ENCODE peak calls at places on chromosomes 16 and 17, in seven cellular contexts. One of them, this sample, is unnamed.

GRCh38 chr17:6523330-6523729 is 33.0 kb downstream of the PITPNM3 start:
- DNase-seq in A549: peak
- DNase-seq in K562: no peak
- DNase-seq in PC-3: peak
- DNase-seq in lower leg skin: no peak
- DNase-seq in LNCaP clone FGC: no peak
- DNase-seq in AG04450: no peak
- DNase-seq in this sample: no peak

GRCh38 chr17:72053069-72053846 is 67.6 kb upstream of the SOX9 start:
- DNase-seq in A549: no peak
- DNase-seq in K562: no peak
- DNase-seq in PC-3: no peak
- DNase-seq in lower leg skin: no peak
- DNase-seq in LNCaP clone FGC: no peak
- DNase-seq in AG04450: no peak
- DNase-seq in this sample: no peak

GRCh38 chr17:68424861-68425260 is 32.4 kb downstream of the WIPI1 start:
- DNase-seq in A549: no peak
- DNase-seq in K562: no peak
- DNase-seq in PC-3: peak
- DNase-seq in lower leg skin: peak
- DNase-seq in LNCaP clone FGC: no peak
- DNase-seq in AG04450: no peak
- DNase-seq in this sample: no peak

GRCh38 chr17:31202968-31203367 is 94.1 kb downstream of the OMG start:
- DNase-seq in A549: no peak
- DNase-seq in K562: no peak
- DNase-seq in PC-3: no peak
- DNase-seq in lower leg skin: no peak
- DNase-seq in LNCaP clone FGC: no peak
- DNase-seq in AG04450: no peak
- DNase-seq in this sample: no peak

GRCh38 chr17:1724351-1724868 is at the start of gene WDR81:
- DNase-seq in A549: peak
- DNase-seq in K562: peak
- DNase-seq in PC-3: peak
- DNase-seq in lower leg skin: peak
- DNase-seq in LNCaP clone FGC: peak
- DNase-seq in AG04450: no peak
- DNase-seq in this sample: peak

GRCh38 chr17:71760062-71760720 is 360.6 kb upstream of the SOX9 start:
- DNase-seq in A549: no peak
- DNase-seq in K562: no peak
- DNase-seq in PC-3: peak
- DNase-seq in lower leg skin: no peak
- DNase-seq in LNCaP clone FGC: peak
- DNase-seq in AG04450: peak
- DNase-seq in this sample: no peak

GRCh38 chr17:70080541-70081347 is 5.7 kb downstream of the KCNJ16 start:
- DNase-seq in A549: no peak
- DNase-seq in K562: no peak
- DNase-seq in PC-3: no peak
- DNase-seq in lower leg skin: no peak
- DNase-seq in LNCaP clone FGC: no peak
- DNase-seq in AG04450: no peak
- DNase-seq in this sample: peak

GRCh38 chr17:74329378-74329777 is 3.4 kb downstream of the KIF19 start:
- DNase-seq in A549: no peak
- DNase-seq in K562: no peak
- DNase-seq in PC-3: no peak
- DNase-seq in lower leg skin: no peak
- DNase-seq in LNCaP clone FGC: no peak
- DNase-seq in AG04450: no peak
- DNase-seq in this sample: no peak

GRCh38 chr16:86507173-86508027 is 2.9 kb upstream of the FOXF1 start:
- DNase-seq in A549: no peak
- DNase-seq in K562: no peak
- DNase-seq in PC-3: no peak
- DNase-seq in lower leg skin: no peak
- DNase-seq in LNCaP clone FGC: no peak
- DNase-seq in AG04450: no peak
- DNase-seq in this sample: no peak

GRCh38 chr17:7336240-7337175 is at the start of gene ACAP1:
- DNase-seq in A549: no peak
- DNase-seq in K562: peak
- DNase-seq in PC-3: no peak
- DNase-seq in lower leg skin: no peak
- DNase-seq in LNCaP clone FGC: no peak
- DNase-seq in AG04450: no peak
- DNase-seq in this sample: no peak

GRCh38 chr17:32323784-32324590 is 18.0 kb downstream of the C17orf75 start:
- DNase-seq in A549: no peak
- DNase-seq in K562: no peak
- DNase-seq in PC-3: peak
- DNase-seq in lower leg skin: no peak
- DNase-seq in LNCaP clone FGC: no peak
- DNase-seq in AG04450: no peak
- DNase-seq in this sample: no peak

GRCh38 chr17:82876149-82876548 is 36.3 kb upstream of the ZNF750 start:
- DNase-seq in A549: no peak
- DNase-seq in K562: peak
- DNase-seq in PC-3: no peak
- DNase-seq in lower leg skin: no peak
- DNase-seq in LNCaP clone FGC: peak
- DNase-seq in AG04450: no peak
- DNase-seq in this sample: no peak

GRCh38 chr16:27284865-27285675 is 16.5 kb upstream of the NSMCE1 start:
- DNase-seq in A549: no peak
- DNase-seq in K562: no peak
- DNase-seq in PC-3: no peak
- DNase-seq in lower leg skin: peak
- DNase-seq in LNCaP clone FGC: no peak
- DNase-seq in AG04450: no peak
- DNase-seq in this sample: no peak

GRCh38 chr16:22189473-22190168 is 16.5 kb upstream of the EEF2K start:
- DNase-seq in A549: no peak
- DNase-seq in K562: no peak
- DNase-seq in PC-3: peak
- DNase-seq in lower leg skin: peak
- DNase-seq in LNCaP clone FGC: peak
- DNase-seq in AG04450: no peak
- DNase-seq in this sample: no peak

GRCh38 chr17:58691701-58692238 is at the start of gene TEX14:
- DNase-seq in A549: no peak
- DNase-seq in K562: peak
- DNase-seq in PC-3: no peak
- DNase-seq in lower leg skin: no peak
- DNase-seq in LNCaP clone FGC: no peak
- DNase-seq in AG04450: no peak
- DNase-seq in this sample: no peak

GRCh38 chr17:69588316-69588715 is 173.8 kb downstream of the MAP2K6 start:
- DNase-seq in A549: no peak
- DNase-seq in K562: no peak
- DNase-seq in PC-3: no peak
- DNase-seq in lower leg skin: no peak
- DNase-seq in LNCaP clone FGC: no peak
- DNase-seq in AG04450: no peak
- DNase-seq in this sample: no peak

GRCh38 chr16:49530396-49530795 is 156.8 kb downstream of the C16orf78 start:
- DNase-seq in A549: no peak
- DNase-seq in K562: no peak
- DNase-seq in PC-3: no peak
- DNase-seq in lower leg skin: no peak
- DNase-seq in LNCaP clone FGC: no peak
- DNase-seq in AG04450: no peak
- DNase-seq in this sample: no peak

GRCh38 chr16:9260665-9261064 is 169.2 kb downstream of the HAPSTR1 start:
- DNase-seq in A549: no peak
- DNase-seq in K562: no peak
- DNase-seq in PC-3: no peak
- DNase-seq in lower leg skin: no peak
- DNase-seq in LNCaP clone FGC: no peak
- DNase-seq in AG04450: no peak
- DNase-seq in this sample: no peak

GRCh38 chr16:53881371-53881770 is 177.4 kb downstream of the FTO start:
- DNase-seq in A549: peak
- DNase-seq in K562: no peak
- DNase-seq in PC-3: peak
- DNase-seq in lower leg skin: no peak
- DNase-seq in LNCaP clone FGC: no peak
- DNase-seq in AG04450: peak
- DNase-seq in this sample: peak

GRCh38 chr16:5862103-5863003 is 764.8 kb upstream of the EEF2KMT start:
- DNase-seq in A549: no peak
- DNase-seq in K562: no peak
- DNase-seq in PC-3: no peak
- DNase-seq in lower leg skin: no peak
- DNase-seq in LNCaP clone FGC: no peak
- DNase-seq in AG04450: no peak
- DNase-seq in this sample: no peak

GRCh38 chr17:80441598-80442304 is 26.8 kb downstream of the ENDOV start:
- DNase-seq in A549: no peak
- DNase-seq in K562: no peak
- DNase-seq in PC-3: no peak
- DNase-seq in lower leg skin: no peak
- DNase-seq in LNCaP clone FGC: no peak
- DNase-seq in AG04450: no peak
- DNase-seq in this sample: no peak

GRCh38 chr17:80443498-80443897 is 28.5 kb downstream of the ENDOV start:
- DNase-seq in A549: no peak
- DNase-seq in K562: no peak
- DNase-seq in PC-3: no peak
- DNase-seq in lower leg skin: no peak
- DNase-seq in LNCaP clone FGC: no peak
- DNase-seq in AG04450: no peak
- DNase-seq in this sample: no peak

GRCh38 chr17:80442764-80443163 is 27.8 kb downstream of the ENDOV start:
- DNase-seq in A549: no peak
- DNase-seq in K562: no peak
- DNase-seq in PC-3: no peak
- DNase-seq in lower leg skin: no peak
- DNase-seq in LNCaP clone FGC: no peak
- DNase-seq in AG04450: no peak
- DNase-seq in this sample: no peak

GRCh38 chr17:80442305-80442659 is 27.3 kb downstream of the ENDOV start:
- DNase-seq in A549: no peak
- DNase-seq in K562: no peak
- DNase-seq in PC-3: no peak
- DNase-seq in lower leg skin: no peak
- DNase-seq in LNCaP clone FGC: no peak
- DNase-seq in AG04450: no peak
- DNase-seq in this sample: no peak

GRCh38 chr17:80441133-80441578 is 26.2 kb downstream of the ENDOV start:
- DNase-seq in A549: peak
- DNase-seq in K562: peak
- DNase-seq in PC-3: peak
- DNase-seq in lower leg skin: no peak
- DNase-seq in LNCaP clone FGC: no peak
- DNase-seq in AG04450: no peak
- DNase-seq in this sample: no peak
- TF ChIP-seq CTCF in A549: no peak
- TF ChIP-seq CTCF in K562: no peak
- TF ChIP-seq CTCF in PC-3: no peak
- TF ChIP-seq CTCF in lower leg skin: no peak
- TF ChIP-seq CTCF in LNCaP clone FGC: no peak
- TF ChIP-seq CTCF in AG04450: no peak
- TF ChIP-seq CTCF in this sample: no peak

DNA sequence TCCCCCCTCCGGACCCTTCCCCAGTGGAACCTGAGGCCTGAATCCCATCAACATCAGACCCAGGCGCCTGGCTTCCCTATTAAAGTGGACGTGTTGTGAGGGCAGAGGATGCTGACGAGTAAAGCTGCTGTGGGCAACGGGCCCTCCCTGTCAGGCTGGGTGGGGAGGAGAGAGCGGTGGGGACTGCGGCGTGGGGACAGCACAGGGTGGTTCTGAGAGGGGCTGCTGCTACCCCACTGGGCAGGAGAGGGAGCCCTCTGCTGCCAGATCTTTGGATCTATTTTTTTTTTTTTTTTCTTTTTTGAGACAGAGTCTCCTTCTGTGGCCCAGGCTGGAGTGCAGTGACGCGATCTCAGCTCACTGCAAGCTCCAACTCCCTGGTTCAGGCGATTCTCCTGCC is 5.9 kb downstream of the CA5A start:
- DNase-seq in A549: no peak
- DNase-seq in K562: peak
- DNase-seq in PC-3: no peak
- DNase-seq in lower leg skin: no peak
- DNase-seq in LNCaP clone FGC: no peak
- DNase-seq in AG04450: no peak
- DNase-seq in this sample: no peak
- TF ChIP-seq CTCF in A549: peak
- TF ChIP-seq CTCF in K562: peak
- TF ChIP-seq CTCF in PC-3: peak
- TF ChIP-seq CTCF in lower leg skin: no peak
- TF ChIP-seq CTCF in LNCaP clone FGC: no peak
- TF ChIP-seq CTCF in AG04450: peak
- TF ChIP-seq CTCF in this sample: peak

DNA sequence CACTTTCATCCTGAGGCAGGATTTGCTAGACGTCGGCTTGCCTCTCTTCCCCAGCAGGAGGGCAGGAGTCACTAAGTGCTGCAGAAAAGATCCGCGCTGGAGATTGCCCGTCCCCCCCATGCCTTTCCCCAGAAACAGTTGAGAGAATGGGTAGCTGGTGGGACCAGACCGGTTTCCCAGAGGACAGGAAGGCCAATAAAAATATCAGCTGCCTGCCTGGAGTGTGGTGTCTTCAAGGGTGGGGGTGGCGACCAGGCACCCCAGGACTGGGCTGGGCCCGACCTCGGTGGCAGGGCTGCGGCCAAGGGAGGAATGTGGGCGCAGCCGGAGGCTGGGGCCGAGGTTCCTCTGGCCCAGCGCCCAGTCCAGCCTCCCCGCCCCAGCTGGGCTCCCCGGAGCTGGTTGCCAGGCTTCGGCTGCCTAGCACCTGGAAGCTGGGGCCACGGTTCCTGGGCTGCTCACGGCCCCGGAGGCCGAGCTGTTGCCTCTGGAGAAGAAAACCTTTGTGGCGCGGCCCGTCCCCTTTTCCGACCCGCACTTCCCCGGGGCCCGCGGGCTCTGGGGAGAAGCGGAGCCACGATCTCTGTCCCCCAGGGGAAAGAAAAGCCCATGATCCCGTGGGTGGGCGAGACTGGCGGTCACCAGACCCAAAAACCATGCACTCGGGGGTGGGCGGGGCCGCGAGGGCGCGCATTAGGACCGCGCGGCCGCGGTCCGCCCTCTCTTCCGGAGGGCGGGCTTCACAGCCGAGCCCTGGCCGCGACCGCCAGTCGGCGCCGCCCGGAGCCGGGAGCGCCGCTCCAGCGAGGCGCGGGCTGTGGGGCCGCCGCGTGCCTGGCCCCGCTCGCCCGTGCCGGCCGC is at the start of gene TRAF4:
- DNase-seq in A549: peak
- DNase-seq in K562: peak
- DNase-seq in PC-3: peak
- DNase-seq in lower leg skin: peak
- DNase-seq in LNCaP clone FGC: peak
- DNase-seq in AG04450: no peak
- DNase-seq in this sample: peak
- TF ChIP-seq CTCF in A549: peak
- TF ChIP-seq CTCF in K562: peak
- TF ChIP-seq CTCF in PC-3: no peak
- TF ChIP-seq CTCF in lower leg skin: no peak
- TF ChIP-seq CTCF in LNCaP clone FGC: peak
- TF ChIP-seq CTCF in AG04450: peak
- TF ChIP-seq CTCF in this sample: no peak

GRCh38 chr16:50644730-50645129 is 36.4 kb downstream of the SNX20 start:
- DNase-seq in A549: no peak
- DNase-seq in K562: no peak
- DNase-seq in PC-3: peak
- DNase-seq in lower leg skin: no peak
- DNase-seq in LNCaP clone FGC: no peak
- DNase-seq in AG04450: no peak
- DNase-seq in this sample: peak
- TF ChIP-seq CTCF in A549: peak
- TF ChIP-seq CTCF in K562: peak
- TF ChIP-seq CTCF in PC-3: peak
- TF ChIP-seq CTCF in lower leg skin: no peak
- TF ChIP-seq CTCF in LNCaP clone FGC: peak
- TF ChIP-seq CTCF in AG04450: peak
- TF ChIP-seq CTCF in this sample: peak